ENCODE peak calls at places on chromosomes 1 and 21, in nine cellular contexts. One of them, this sample, is unnamed.

GRCh38 chr1:119631433-119632102 is 16.5 kb downstream of the ZNF697 start:
- DNase-seq in thoracic aorta: peak
- DNase-seq in activated CD4-positive, CD25-positive, alpha-beta regulatory T cell treated with anti-CD3 and anti-CD28 coated beads, Interleukin-2, amount 50 U/mL, for 72 hours: no peak
- DNase-seq in EL: peak
- DNase-seq in SK-N-DZ: no peak
- DNase-seq in Daoy: peak
- DNase-seq in A172: no peak
- DNase-seq in NCI-H2081: peak
- DNase-seq in dermis microvascular lymphatic vessel endothelial cell: peak
- DNase-seq in this sample: no peak

GRCh38 chr1:214429951-214430742 is 121.3 kb downstream of the PTPN14 start:
- DNase-seq in thoracic aorta: no peak
- DNase-seq in activated CD4-positive, CD25-positive, alpha-beta regulatory T cell treated with anti-CD3 and anti-CD28 coated beads, Interleukin-2, amount 50 U/mL, for 72 hours: no peak
- DNase-seq in EL: peak
- DNase-seq in SK-N-DZ: no peak
- DNase-seq in Daoy: no peak
- DNase-seq in A172: no peak
- DNase-seq in NCI-H2081: no peak
- DNase-seq in dermis microvascular lymphatic vessel endothelial cell: no peak
- DNase-seq in this sample: no peak

GRCh38 chr21:18913914-18914313 is 510.3 kb upstream of the TMPRSS15 start:
- DNase-seq in thoracic aorta: no peak
- DNase-seq in activated CD4-positive, CD25-positive, alpha-beta regulatory T cell treated with anti-CD3 and anti-CD28 coated beads, Interleukin-2, amount 50 U/mL, for 72 hours: no peak
- DNase-seq in EL: no peak
- DNase-seq in SK-N-DZ: no peak
- DNase-seq in Daoy: no peak
- DNase-seq in A172: no peak
- DNase-seq in NCI-H2081: no peak
- DNase-seq in dermis microvascular lymphatic vessel endothelial cell: no peak
- DNase-seq in this sample: no peak

GRCh38 chr1:52225174-52225573 is 83.3 kb downstream of the ZFYVE9 start:
- DNase-seq in thoracic aorta: no peak
- DNase-seq in activated CD4-positive, CD25-positive, alpha-beta regulatory T cell treated with anti-CD3 and anti-CD28 coated beads, Interleukin-2, amount 50 U/mL, for 72 hours: no peak
- DNase-seq in EL: no peak
- DNase-seq in SK-N-DZ: no peak
- DNase-seq in Daoy: no peak
- DNase-seq in A172: no peak
- DNase-seq in NCI-H2081: no peak
- DNase-seq in dermis microvascular lymphatic vessel endothelial cell: peak
- DNase-seq in this sample: no peak

GRCh38 chr1:151371744-151372410 is 628 bp downstream of the SELENBP1 start:
- DNase-seq in thoracic aorta: no peak
- DNase-seq in activated CD4-positive, CD25-positive, alpha-beta regulatory T cell treated with anti-CD3 and anti-CD28 coated beads, Interleukin-2, amount 50 U/mL, for 72 hours: no peak
- DNase-seq in EL: peak
- DNase-seq in SK-N-DZ: no peak
- DNase-seq in Daoy: peak
- DNase-seq in A172: no peak
- DNase-seq in NCI-H2081: peak
- DNase-seq in dermis microvascular lymphatic vessel endothelial cell: peak
- DNase-seq in this sample: no peak

GRCh38 chr1:23481904-23482303 is 2.1 kb downstream of the ASAP3 start:
- DNase-seq in thoracic aorta: no peak
- DNase-seq in activated CD4-positive, CD25-positive, alpha-beta regulatory T cell treated with anti-CD3 and anti-CD28 coated beads, Interleukin-2, amount 50 U/mL, for 72 hours: no peak
- DNase-seq in EL: no peak
- DNase-seq in SK-N-DZ: no peak
- DNase-seq in Daoy: no peak
- DNase-seq in A172: no peak
- DNase-seq in NCI-H2081: no peak
- DNase-seq in dermis microvascular lymphatic vessel endothelial cell: no peak
- DNase-seq in this sample: no peak

GRCh38 chr1:218658294-218658693 is 313.2 kb downstream of the TGFB2 start:
- DNase-seq in thoracic aorta: no peak
- DNase-seq in activated CD4-positive, CD25-positive, alpha-beta regulatory T cell treated with anti-CD3 and anti-CD28 coated beads, Interleukin-2, amount 50 U/mL, for 72 hours: no peak
- DNase-seq in EL: peak
- DNase-seq in SK-N-DZ: no peak
- DNase-seq in Daoy: no peak
- DNase-seq in A172: peak
- DNase-seq in NCI-H2081: no peak
- DNase-seq in dermis microvascular lymphatic vessel endothelial cell: no peak
- DNase-seq in this sample: no peak

GRCh38 chr1:197183195-197183748 is 36.8 kb upstream of the ASPM start:
- DNase-seq in thoracic aorta: no peak
- DNase-seq in activated CD4-positive, CD25-positive, alpha-beta regulatory T cell treated with anti-CD3 and anti-CD28 coated beads, Interleukin-2, amount 50 U/mL, for 72 hours: no peak
- DNase-seq in EL: no peak
- DNase-seq in SK-N-DZ: no peak
- DNase-seq in Daoy: no peak
- DNase-seq in A172: no peak
- DNase-seq in NCI-H2081: no peak
- DNase-seq in dermis microvascular lymphatic vessel endothelial cell: no peak
- DNase-seq in this sample: no peak

GRCh38 chr21:45440736-45441350 is 35.9 kb downstream of the COL18A1 start:
- DNase-seq in thoracic aorta: no peak
- DNase-seq in activated CD4-positive, CD25-positive, alpha-beta regulatory T cell treated with anti-CD3 and anti-CD28 coated beads, Interleukin-2, amount 50 U/mL, for 72 hours: no peak
- DNase-seq in EL: no peak
- DNase-seq in SK-N-DZ: no peak
- DNase-seq in Daoy: no peak
- DNase-seq in A172: no peak
- DNase-seq in NCI-H2081: no peak
- DNase-seq in dermis microvascular lymphatic vessel endothelial cell: no peak
- DNase-seq in this sample: no peak

GRCh38 chr1:68558321-68559026 is 61.6 kb upstream of the DEPDC1 start:
- DNase-seq in thoracic aorta: no peak
- DNase-seq in activated CD4-positive, CD25-positive, alpha-beta regulatory T cell treated with anti-CD3 and anti-CD28 coated beads, Interleukin-2, amount 50 U/mL, for 72 hours: no peak
- DNase-seq in EL: no peak
- DNase-seq in SK-N-DZ: no peak
- DNase-seq in Daoy: no peak
- DNase-seq in A172: no peak
- DNase-seq in NCI-H2081: no peak
- DNase-seq in dermis microvascular lymphatic vessel endothelial cell: no peak
- DNase-seq in this sample: no peak

GRCh38 chr1:154998818-154999650 is 3.6 kb upstream of the ZBTB7B start:
- DNase-seq in thoracic aorta: no peak
- DNase-seq in activated CD4-positive, CD25-positive, alpha-beta regulatory T cell treated with anti-CD3 and anti-CD28 coated beads, Interleukin-2, amount 50 U/mL, for 72 hours: peak
- DNase-seq in EL: peak
- DNase-seq in SK-N-DZ: peak
- DNase-seq in Daoy: peak
- DNase-seq in A172: no peak
- DNase-seq in NCI-H2081: peak
- DNase-seq in dermis microvascular lymphatic vessel endothelial cell: peak
- DNase-seq in this sample: no peak

GRCh38 chr1:26166719-26167281 is 2.0 kb downstream of the C1orf232 start:
- DNase-seq in thoracic aorta: no peak
- DNase-seq in activated CD4-positive, CD25-positive, alpha-beta regulatory T cell treated with anti-CD3 and anti-CD28 coated beads, Interleukin-2, amount 50 U/mL, for 72 hours: no peak
- DNase-seq in EL: no peak
- DNase-seq in SK-N-DZ: no peak
- DNase-seq in Daoy: no peak
- DNase-seq in A172: no peak
- DNase-seq in NCI-H2081: no peak
- DNase-seq in dermis microvascular lymphatic vessel endothelial cell: no peak
- DNase-seq in this sample: no peak

GRCh38 chr1:192516776-192517297 is 58.7 kb upstream of the RGS1 start:
- DNase-seq in thoracic aorta: no peak
- DNase-seq in activated CD4-positive, CD25-positive, alpha-beta regulatory T cell treated with anti-CD3 and anti-CD28 coated beads, Interleukin-2, amount 50 U/mL, for 72 hours: no peak
- DNase-seq in EL: no peak
- DNase-seq in SK-N-DZ: no peak
- DNase-seq in Daoy: peak
- DNase-seq in A172: no peak
- DNase-seq in NCI-H2081: no peak
- DNase-seq in dermis microvascular lymphatic vessel endothelial cell: no peak
- DNase-seq in this sample: no peak

GRCh38 chr1:203636306-203636705 is 9.7 kb downstream of the ATP2B4 start:
- DNase-seq in thoracic aorta: no peak
- DNase-seq in activated CD4-positive, CD25-positive, alpha-beta regulatory T cell treated with anti-CD3 and anti-CD28 coated beads, Interleukin-2, amount 50 U/mL, for 72 hours: no peak
- DNase-seq in EL: peak
- DNase-seq in SK-N-DZ: no peak
- DNase-seq in Daoy: peak
- DNase-seq in A172: no peak
- DNase-seq in NCI-H2081: no peak
- DNase-seq in dermis microvascular lymphatic vessel endothelial cell: peak
- DNase-seq in this sample: no peak

GRCh38 chr1:243374412-243374811 is 118.6 kb downstream of the SDCCAG8 start:
- DNase-seq in thoracic aorta: no peak
- DNase-seq in activated CD4-positive, CD25-positive, alpha-beta regulatory T cell treated with anti-CD3 and anti-CD28 coated beads, Interleukin-2, amount 50 U/mL, for 72 hours: no peak
- DNase-seq in EL: no peak
- DNase-seq in SK-N-DZ: no peak
- DNase-seq in Daoy: no peak
- DNase-seq in A172: no peak
- DNase-seq in NCI-H2081: no peak
- DNase-seq in dermis microvascular lymphatic vessel endothelial cell: no peak
- DNase-seq in this sample: no peak

GRCh38 chr1:3772027-3772714 is 378 bp upstream of the SMIM1 start:
- DNase-seq in thoracic aorta: peak
- DNase-seq in activated CD4-positive, CD25-positive, alpha-beta regulatory T cell treated with anti-CD3 and anti-CD28 coated beads, Interleukin-2, amount 50 U/mL, for 72 hours: peak
- DNase-seq in EL: peak
- DNase-seq in SK-N-DZ: peak
- DNase-seq in Daoy: peak
- DNase-seq in A172: no peak
- DNase-seq in NCI-H2081: peak
- DNase-seq in dermis microvascular lymphatic vessel endothelial cell: peak
- DNase-seq in this sample: peak

GRCh38 chr1:115426271-115426771 is 88.3 kb upstream of the NGF start:
- DNase-seq in thoracic aorta: peak
- DNase-seq in activated CD4-positive, CD25-positive, alpha-beta regulatory T cell treated with anti-CD3 and anti-CD28 coated beads, Interleukin-2, amount 50 U/mL, for 72 hours: no peak
- DNase-seq in EL: peak
- DNase-seq in SK-N-DZ: no peak
- DNase-seq in Daoy: peak
- DNase-seq in A172: peak
- DNase-seq in NCI-H2081: no peak
- DNase-seq in dermis microvascular lymphatic vessel endothelial cell: peak
- DNase-seq in this sample: no peak

GRCh38 chr1:159008744-159009188 is 941 bp upstream of the IFI16 start:
- DNase-seq in thoracic aorta: no peak
- DNase-seq in activated CD4-positive, CD25-positive, alpha-beta regulatory T cell treated with anti-CD3 and anti-CD28 coated beads, Interleukin-2, amount 50 U/mL, for 72 hours: no peak
- DNase-seq in EL: peak
- DNase-seq in SK-N-DZ: no peak
- DNase-seq in Daoy: no peak
- DNase-seq in A172: peak
- DNase-seq in NCI-H2081: no peak
- DNase-seq in dermis microvascular lymphatic vessel endothelial cell: no peak
- DNase-seq in this sample: no peak

GRCh38 chr1:236168716-236169429 is 26.5 kb downstream of the GPR137B start:
- DNase-seq in thoracic aorta: no peak
- DNase-seq in activated CD4-positive, CD25-positive, alpha-beta regulatory T cell treated with anti-CD3 and anti-CD28 coated beads, Interleukin-2, amount 50 U/mL, for 72 hours: no peak
- DNase-seq in EL: peak
- DNase-seq in SK-N-DZ: no peak
- DNase-seq in Daoy: peak
- DNase-seq in A172: peak
- DNase-seq in NCI-H2081: no peak
- DNase-seq in dermis microvascular lymphatic vessel endothelial cell: peak
- DNase-seq in this sample: no peak

GRCh38 chr21:37863842-37864241 is 52.4 kb downstream of the KCNJ6 start:
- DNase-seq in thoracic aorta: no peak
- DNase-seq in activated CD4-positive, CD25-positive, alpha-beta regulatory T cell treated with anti-CD3 and anti-CD28 coated beads, Interleukin-2, amount 50 U/mL, for 72 hours: no peak
- DNase-seq in EL: peak
- DNase-seq in SK-N-DZ: no peak
- DNase-seq in Daoy: peak
- DNase-seq in A172: peak
- DNase-seq in NCI-H2081: no peak
- DNase-seq in dermis microvascular lymphatic vessel endothelial cell: no peak
- DNase-seq in this sample: no peak

GRCh38 chr1:220734571-220735326 is 13.4 kb upstream of the MTARC2 start:
- DNase-seq in thoracic aorta: no peak
- DNase-seq in activated CD4-positive, CD25-positive, alpha-beta regulatory T cell treated with anti-CD3 and anti-CD28 coated beads, Interleukin-2, amount 50 U/mL, for 72 hours: no peak
- DNase-seq in EL: peak
- DNase-seq in SK-N-DZ: no peak
- DNase-seq in Daoy: peak
- DNase-seq in A172: peak
- DNase-seq in NCI-H2081: no peak
- DNase-seq in dermis microvascular lymphatic vessel endothelial cell: peak
- DNase-seq in this sample: no peak

GRCh38 chr1:224736619-224737352 is 120.7 kb downstream of the CNIH3 start:
- DNase-seq in thoracic aorta: no peak
- DNase-seq in activated CD4-positive, CD25-positive, alpha-beta regulatory T cell treated with anti-CD3 and anti-CD28 coated beads, Interleukin-2, amount 50 U/mL, for 72 hours: no peak
- DNase-seq in EL: no peak
- DNase-seq in SK-N-DZ: no peak
- DNase-seq in Daoy: peak
- DNase-seq in A172: no peak
- DNase-seq in NCI-H2081: no peak
- DNase-seq in dermis microvascular lymphatic vessel endothelial cell: no peak
- DNase-seq in this sample: no peak

GRCh38 chr21:45926281-45926680 is 55.3 kb upstream of the COL6A1 start:
- DNase-seq in thoracic aorta: no peak
- DNase-seq in activated CD4-positive, CD25-positive, alpha-beta regulatory T cell treated with anti-CD3 and anti-CD28 coated beads, Interleukin-2, amount 50 U/mL, for 72 hours: no peak
- DNase-seq in EL: no peak
- DNase-seq in SK-N-DZ: no peak
- DNase-seq in Daoy: no peak
- DNase-seq in A172: no peak
- DNase-seq in NCI-H2081: no peak
- DNase-seq in dermis microvascular lymphatic vessel endothelial cell: no peak
- DNase-seq in this sample: no peak

GRCh38 chr1:219535021-219535420 is 77.9 kb downstream of the ZC3H11B start:
- DNase-seq in thoracic aorta: no peak
- DNase-seq in activated CD4-positive, CD25-positive, alpha-beta regulatory T cell treated with anti-CD3 and anti-CD28 coated beads, Interleukin-2, amount 50 U/mL, for 72 hours: no peak
- DNase-seq in EL: no peak
- DNase-seq in SK-N-DZ: no peak
- DNase-seq in Daoy: no peak
- DNase-seq in A172: no peak
- DNase-seq in NCI-H2081: no peak
- DNase-seq in dermis microvascular lymphatic vessel endothelial cell: no peak
- DNase-seq in this sample: no peak

GRCh38 chr1:164804366-164804765 is 245.4 kb downstream of the PBX1 start:
- DNase-seq in thoracic aorta: no peak
- DNase-seq in activated CD4-positive, CD25-positive, alpha-beta regulatory T cell treated with anti-CD3 and anti-CD28 coated beads, Interleukin-2, amount 50 U/mL, for 72 hours: no peak
- DNase-seq in EL: no peak
- DNase-seq in SK-N-DZ: no peak
- DNase-seq in Daoy: no peak
- DNase-seq in A172: no peak
- DNase-seq in NCI-H2081: no peak
- DNase-seq in dermis microvascular lymphatic vessel endothelial cell: no peak
- DNase-seq in this sample: no peak

GRCh38 chr1:111334169-111334568 is 43.5 kb downstream of the CHIA start:
- DNase-seq in thoracic aorta: no peak
- DNase-seq in activated CD4-positive, CD25-positive, alpha-beta regulatory T cell treated with anti-CD3 and anti-CD28 coated beads, Interleukin-2, amount 50 U/mL, for 72 hours: no peak
- DNase-seq in EL: peak
- DNase-seq in SK-N-DZ: no peak
- DNase-seq in Daoy: peak
- DNase-seq in A172: peak
- DNase-seq in NCI-H2081: no peak
- DNase-seq in dermis microvascular lymphatic vessel endothelial cell: peak
- DNase-seq in this sample: no peak

GRCh38 chr1:23521588-23521987 is 9.4 kb downstream of the E2F2 start:
- DNase-seq in thoracic aorta: no peak
- DNase-seq in activated CD4-positive, CD25-positive, alpha-beta regulatory T cell treated with anti-CD3 and anti-CD28 coated beads, Interleukin-2, amount 50 U/mL, for 72 hours: no peak
- DNase-seq in EL: no peak
- DNase-seq in SK-N-DZ: peak
- DNase-seq in Daoy: peak
- DNase-seq in A172: no peak
- DNase-seq in NCI-H2081: peak
- DNase-seq in dermis microvascular lymphatic vessel endothelial cell: no peak
- DNase-seq in this sample: no peak